ENCODE peak calls at places on chromosomes 13 and 19, in ten cellular contexts. O is DMS53, A is NCI-H1694, S is prostate gland, H is NCI-H345, L is AG04449, U is C1 segment of cervical spinal cord, B is posterior cingulate gyrus, F is HTR-8/SVneo, X is tibial nerve. N is an unnamed sample.

GRCh38 chr19:1486720-1487575 is 3.2 kb downstream of the PCSK4 start:
- DNase-seq in O (no peak), A (no peak), S (no peak), H (no peak), L (no peak), U (no peak), B (no peak), F (no peak), X (no peak), N (no peak)

GRCh38 chr19:5800361-5801270 is 4.3 kb upstream of the NRTN start:
- DNase-seq in O (no peak), A (no peak), S (no peak), H (no peak), L (no peak), U (no peak), B (no peak), F (no peak), X (no peak), N (no peak)

GRCh38 chr13:74794147-74794546 is 659.9 kb upstream of the KLF12 start:
- DNase-seq in O (no peak), A (no peak), S (no peak), H (no peak), L (no peak), U (no peak), B (no peak), F (no peak), X (no peak), N (no peak)

GRCh38 chr19:35528218-35529038 is at the start of gene SBSN:
- DNase-seq in O (no peak), A (no peak), S (no peak), H (no peak), L (peak; percentile 57), U (no peak), B (no peak), F (no peak), X (no peak), N (no peak)

GRCh38 chr13:36370108-36370429 is 23.9 kb upstream of the SPART start:
- DNase-seq in O (no peak), A (no peak), S (no peak), H (no peak), L (no peak), U (peak; percentile 68), B (peak; percentile 54), F (no peak), X (peak; percentile 50), N (no peak)

GRCh38 chr19:30784850-30785459 is 412.8 kb downstream of the ZNF536 start:
- DNase-seq in O (peak; percentile 20), A (no peak), S (peak; percentile 32), H (no peak), L (no peak), U (peak; percentile 17), B (peak; percentile 57), F (peak; percentile 8), X (peak; percentile 30), N (peak; percentile 43)

GRCh38 chr13:111532111-111532510 is 211.7 kb downstream of the TEX29 start:
- DNase-seq in O (no peak), A (no peak), S (no peak), H (no peak), L (no peak), U (no peak), B (no peak), F (no peak), X (no peak), N (no peak)

GRCh38 chr19:4582980-4583842 is 23.7 kb upstream of the SEMA6B start:
- DNase-seq in O (peak; percentile 60), A (no peak), S (no peak), H (no peak), L (no peak), U (no peak), B (no peak), F (no peak), X (no peak), N (peak; percentile 29)

GRCh38 chr13:110546933-110547332 is 14.6 kb downstream of the RAB20 start:
- DNase-seq in O (peak; percentile 27), A (no peak), S (peak; percentile 56), H (no peak), L (peak; percentile 73), U (peak; percentile 28), B (no peak), F (peak; percentile 84), X (peak; percentile 65), N (peak; percentile 93)

GRCh38 chr13:41622545-41623429 is 165.4 kb downstream of the RGCC start:
- DNase-seq in O (no peak), A (no peak), S (no peak), H (no peak), L (no peak), U (no peak), B (no peak), F (no peak), X (no peak), N (no peak)

GRCh38 chr19:10219678-10220077 is 11.5 kb downstream of the S1PR2 start:
- DNase-seq in O (peak; percentile 90), A (no peak), S (no peak), H (no peak), L (no peak), U (no peak), B (no peak), F (no peak), X (no peak), N (peak; percentile 65)

GRCh38 chr19:43463381-43464088 is 1.9 kb downstream of the LYPD3 start:
- DNase-seq in O (peak; percentile 90), A (peak; percentile 61), S (peak; percentile 99), H (peak; percentile 93), L (no peak), U (peak; percentile 84), B (peak; percentile 86), F (peak; percentile 93), X (peak; percentile 96), N (peak; percentile 93)

GRCh38 chr19:3098515-3099346 is 4.6 kb downstream of the GNA11 start:
- DNase-seq in O (no peak), A (no peak), S (no peak), H (no peak), L (no peak), U (no peak), B (no peak), F (no peak), X (no peak), N (no peak)

GRCh38 chr13:24540236-24541126 is 27.9 kb upstream of the PARP4 start:
- DNase-seq in O (peak; percentile 39), A (no peak), S (no peak), H (no peak), L (no peak), U (no peak), B (no peak), F (no peak), X (no peak), N (no peak)

GRCh38 chr13:22055259-22055658 is 384.4 kb downstream of the FGF9 start:
- DNase-seq in O (no peak), A (no peak), S (no peak), H (no peak), L (no peak), U (no peak), B (no peak), F (no peak), X (no peak), N (no peak)

GRCh38 chr13:19967619-19968018 is 9.1 kb downstream of the ZMYM2 start:
- DNase-seq in O (no peak), A (no peak), S (no peak), H (no peak), L (no peak), U (no peak), B (no peak), F (no peak), X (no peak), N (no peak)

GRCh38 chr13:51644649-51645048 is 60.4 kb downstream of the WDFY2 start:
- DNase-seq in O (peak; percentile 13), A (no peak), S (no peak), H (no peak), L (no peak), U (no peak), B (no peak), F (no peak), X (no peak), N (no peak)

GRCh38 chr13:41740479-41740878 is 220.4 kb downstream of the VWA8 start:
- DNase-seq in O (no peak), A (no peak), S (no peak), H (no peak), L (no peak), U (no peak), B (no peak), F (no peak), X (no peak), N (no peak)

GRCh38 chr19:49716154-49716553 is 25.2 kb downstream of the CPT1C start:
- DNase-seq in O (peak; percentile 11), A (no peak), S (no peak), H (no peak), L (no peak), U (no peak), B (no peak), F (no peak), X (no peak), N (no peak)

GRCh38 chr19:45981350-45981749 is 7.7 kb upstream of the NOVA2 start:
- DNase-seq in O (no peak), A (no peak), S (no peak), H (no peak), L (no peak), U (peak; percentile 13), B (no peak), F (no peak), X (no peak), N (no peak)

GRCh38 chr13:59354665-59355064 is 809.1 kb downstream of the DIAPH3 start:
- DNase-seq in O (peak; percentile 53), A (no peak), S (no peak), H (no peak), L (no peak), U (no peak), B (no peak), F (no peak), X (no peak), N (no peak)

N was measured in T47D.